ENCODE peak calls at places on chromosomes 11 and 22, in seven cellular contexts. Y, D, W, Z, F, G and A are unnamed samples.

GRCh38 chr11:94117871-94118270 is 10.8 kb upstream of the PANX1 start:
- DNase-seq in Y (no peak), D (no peak), W (no peak), Z (no peak), F (no peak), G (no peak), A (no peak)

GRCh38 chr11:20912046-20912821 is 242.8 kb downstream of the NELL1 start:
- DNase-seq in Y (no peak), D (no peak), W (no peak), Z (no peak), F (no peak), G (no peak), A (no peak)

GRCh38 chr22:25551396-25551795 is 13.1 kb upstream of the GRK3 start:
- DNase-seq in Y (no peak), D (no peak), W (no peak), Z (no peak), F (no peak), G (no peak), A (no peak)

GRCh38 chr11:134366279-134366678 is 34.5 kb downstream of the GLB1L2 start:
- DNase-seq in Y (no peak), D (no peak), W (no peak), Z (no peak), F (no peak), G (no peak), A (no peak)

GRCh38 chr11:117187799-117188481 is 9.4 kb downstream of the SIDT2 start:
- DNase-seq in Y (peak; percentile 23), D (no peak), W (no peak), Z (no peak), F (no peak), G (no peak), A (no peak)

GRCh38 chr11:34650528-34650927 is 29.6 kb downstream of the EHF start:
- DNase-seq in Y (no peak), D (no peak), W (no peak), Z (no peak), F (no peak), G (peak; percentile 33), A (peak; percentile 91)

GRCh38 chr11:8806974-8807373 is 104.0 kb upstream of the AKIP1 start:
- DNase-seq in Y (no peak), D (no peak), W (no peak), Z (no peak), F (no peak), G (no peak), A (no peak)

GRCh38 chr11:77039491-77040400 is 5.5 kb downstream of the B3GNT6 start:
- DNase-seq in Y (peak; percentile 81), D (peak; percentile 86), W (no peak), Z (no peak), F (no peak), G (no peak), A (no peak)

GRCh38 chr22:48757581-48757980 is 1070.1 kb downstream of the BRD1 start:
- DNase-seq in Y (no peak), D (peak; percentile 43), W (no peak), Z (no peak), F (no peak), G (no peak), A (no peak)

GRCh38 chr11:85772700-85773099 is 38.2 kb downstream of the SYTL2 start:
- DNase-seq in Y (no peak), D (no peak), W (no peak), Z (no peak), F (no peak), G (no peak), A (no peak)

GRCh38 chr11:69943066-69943465 is 123.8 kb upstream of the FGF3 start:
- DNase-seq in Y (no peak), D (no peak), W (peak; percentile 31), Z (peak; percentile 41), F (no peak), G (peak; percentile 37), A (no peak)

GRCh38 chr11:48116843-48117242 is 99.8 kb upstream of the OR4B1 start:
- DNase-seq in Y (peak; percentile 36), D (no peak), W (no peak), Z (peak; percentile 12), F (no peak), G (peak; percentile 28), A (no peak)

GRCh38 chr11:79074547-79074946 is 366.3 kb downstream of the TENM4 start:
- DNase-seq in Y (no peak), D (no peak), W (no peak), Z (no peak), F (no peak), G (no peak), A (no peak)

GRCh38 chr11:60775420-60775961 is 9.6 kb upstream of the MS4A10 start:
- DNase-seq in Y (peak; percentile 85), D (peak; percentile 94), W (peak; percentile 85), Z (peak; percentile 80), F (peak; percentile 89), G (peak; percentile 80), A (peak; percentile 67)

GRCh38 chr22:44280665-44281188 is 32.0 kb downstream of the SHISAL1 start:
- DNase-seq in Y (no peak), D (no peak), W (no peak), Z (no peak), F (no peak), G (no peak), A (no peak)

GRCh38 chr22:26918236-26918635 is 260.8 kb downstream of the MIAT start:
- DNase-seq in Y (no peak), D (no peak), W (peak; percentile 1), Z (no peak), F (no peak), G (no peak), A (no peak)

GRCh38 chr11:5476184-5476819 is 12.2 kb upstream of the OR52D1 start:
- DNase-seq in Y (peak; percentile 53), D (no peak), W (peak; percentile 38), Z (peak; percentile 36), F (peak; percentile 7), G (peak; percentile 74), A (no peak)

GRCh38 chr11:61473370-61474025 is 35.1 kb upstream of the LRRC10B start:
- DNase-seq in Y (no peak), D (no peak), W (no peak), Z (no peak), F (no peak), G (no peak), A (no peak)

GRCh38 chr22:30605449-30606110 is 1.4 kb upstream of the TCN2 start:
- DNase-seq in Y (peak; percentile 77), D (peak; percentile 63), W (peak; percentile 52), Z (peak; percentile 44), F (no peak), G (peak; percentile 66), A (no peak)

GRCh38 chr11:42524534-42525227 is 787.1 kb upstream of the API5 start:
- DNase-seq in Y (peak; percentile 50), D (peak; percentile 74), W (no peak), Z (peak; percentile 41), F (peak; percentile 27), G (peak; percentile 7), A (peak; percentile 5)

GRCh38 chr22:37162221-37163095 is 12.7 kb upstream of the IL2RB start:
- DNase-seq in Y (no peak), D (no peak), W (no peak), Z (no peak), F (no peak), G (no peak), A (peak; percentile 98)

GRCh38 chr22:42076764-42077485 is 2.6 kb upstream of the SMDT1 start:
- DNase-seq in Y (no peak), D (no peak), W (no peak), Z (no peak), F (no peak), G (no peak), A (no peak)

GRCh38 chr11:75314771-75315438 is 36.6 kb downstream of the ARRB1 start:
- DNase-seq in Y (no peak), D (no peak), W (no peak), Z (no peak), F (no peak), G (no peak), A (no peak)

GRCh38 chr11:4115128-4115527 is 20.5 kb downstream of the RRM1 start:
- DNase-seq in Y (no peak), D (no peak), W (no peak), Z (no peak), F (no peak), G (no peak), A (no peak)

GRCh38 chr11:88849368-88849767 is 216.4 kb downstream of the GRM5 start:
- DNase-seq in Y (no peak), D (no peak), W (no peak), Z (no peak), F (no peak), G (no peak), A (no peak)
- TF ChIP-seq JUND in Y (no peak), D (no peak), W (no peak), Z (no peak), F (no peak), G (no peak), A (no peak)

GRCh38 chr11:2391663-2391975 is 8.9 kb upstream of the TSSC4 start:
- DNase-seq in Y (no peak), D (no peak), W (no peak), Z (no peak), F (no peak), G (no peak), A (no peak)
- TF ChIP-seq JUND in Y (no peak), D (no peak), W (no peak), Z (no peak), F (no peak), G (no peak), A (no peak)

GRCh38 chr11:66334605-66335442 is 1.4 kb downstream of the RIN1 start:
- DNase-seq in Y (peak; percentile 37), D (no peak), W (no peak), Z (no peak), F (no peak), G (peak; percentile 17), A (no peak)
- TF ChIP-seq JUND in Y (no peak), D (no peak), W (no peak), Z (no peak), F (no peak), G (no peak), A (no peak)

GRCh38 chr11:68872216-68873003 is 30.7 kb upstream of the CPT1A start:
- DNase-seq in Y (no peak), D (no peak), W (no peak), Z (no peak), F (no peak), G (no peak), A (no peak)
- TF ChIP-seq JUND in Y (no peak), D (no peak), W (no peak), Z (no peak), F (peak; percentile 48), G (no peak), A (no peak)